ENCODE peak calls at places on chromosomes 5 and 9, in nine cellular contexts. L, A, P, S, O, Q, T, V and H are unnamed samples.

GRCh38 chr5:37641933-37642332 is 197.9 kb downstream of the GDNF start:
- DNase-seq in L (no peak), A (no peak), P (no peak), S (no peak), O (no peak), Q (no peak), T (no peak), V (no peak), H (no peak)

GRCh38 chr5:33888582-33888981 is 3.2 kb downstream of the ADAMTS12 start:
- DNase-seq in L (no peak), A (no peak), P (no peak), S (no peak), O (no peak), Q (no peak), T (no peak), V (no peak), H (no peak)

GRCh38 chr5:151126199-151126645 is 31.4 kb downstream of the ANXA6 start:
- DNase-seq in L (peak; percentile 57), A (peak; percentile 85), P (peak; percentile 77), S (peak; percentile 34), O (no peak), Q (peak; percentile 86), T (peak; percentile 74), V (peak; percentile 82), H (peak; percentile 29)

GRCh38 chr5:1724822-1725602 is 74.6 kb downstream of the MRPL36 start:
- DNase-seq in L (no peak), A (peak; percentile 35), P (no peak), S (no peak), O (no peak), Q (peak; percentile 46), T (no peak), V (no peak), H (no peak)

GRCh38 chr5:42950466-42951168 is 89.5 kb downstream of the ANXA2R start:
- DNase-seq in L (peak; percentile 43), A (peak; percentile 57), P (peak; percentile 84), S (peak; percentile 26), O (peak; percentile 93), Q (peak; percentile 85), T (peak; percentile 77), V (peak; percentile 95), H (no peak)

GRCh38 chr9:129052592-129052991 is 16.2 kb downstream of the MIGA2 start:
- DNase-seq in L (no peak), A (peak; percentile 94), P (peak; percentile 96), S (no peak), O (no peak), Q (no peak), T (peak; percentile 61), V (no peak), H (no peak)

GRCh38 chr9:113929634-113930092 is 53.6 kb downstream of the ZNF618 start:
- DNase-seq in L (no peak), A (no peak), P (no peak), S (no peak), O (no peak), Q (no peak), T (no peak), V (no peak), H (no peak)

GRCh38 chr5:35803221-35803651 is 53.5 kb upstream of the IL7R start:
- DNase-seq in L (no peak), A (no peak), P (no peak), S (no peak), O (no peak), Q (peak; percentile 66), T (no peak), V (no peak), H (peak; percentile 63)

GRCh38 chr9:70510157-70510770 is 95.8 kb upstream of the KLF9 start:
- DNase-seq in L (no peak), A (no peak), P (peak; percentile 49), S (no peak), O (no peak), Q (no peak), T (no peak), V (no peak), H (no peak)

GRCh38 chr5:177306674-177307543 is 3.3 kb downstream of the PRELID1 start:
- DNase-seq in L (no peak), A (peak; percentile 65), P (no peak), S (no peak), O (no peak), Q (no peak), T (no peak), V (peak; percentile 68), H (no peak)

GRCh38 chr5:44875661-44876250 is 67.0 kb downstream of the MRPS30 start:
- DNase-seq in L (no peak), A (no peak), P (no peak), S (no peak), O (peak; percentile 70), Q (no peak), T (no peak), V (no peak), H (no peak)

GRCh38 chr9:124716795-124717194 is 54.3 kb downstream of the NR6A1 start:
- DNase-seq in L (no peak), A (no peak), P (no peak), S (no peak), O (no peak), Q (no peak), T (no peak), V (no peak), H (no peak)
- H3K27ac ChIP-seq in L (no peak overlapping the region), A (no peak overlapping the region), P (no peak overlapping the region), S (no peak overlapping the region), O (peak overlapping the region; percentile 28), Q (no peak overlapping the region), T (no peak overlapping the region), V (no peak overlapping the region), H (no peak overlapping the region)

GRCh38 chr5:172688735-172689572 is 47.9 kb downstream of the NEURL1B start:
- DNase-seq in L (no peak), A (peak; percentile 44), P (peak; percentile 61), S (no peak), O (no peak), Q (peak; percentile 64), T (no peak), V (no peak), H (no peak)
- H3K27ac ChIP-seq in L (no peak overlapping the region), A (no peak overlapping the region), P (peak overlapping the region; percentile 71), S (no peak overlapping the region), O (no peak overlapping the region), Q (peak overlapping the region; percentile 83), T (no peak overlapping the region), V (peak overlapping the region; percentile 64), H (no peak overlapping the region)

GRCh38 chr5:56286015-56286992 is 53.2 kb upstream of the ANKRD55 start:
- DNase-seq in L (no peak), A (no peak), P (no peak), S (no peak), O (no peak), Q (no peak), T (no peak), V (no peak), H (no peak)

GRCh38 chr5:56279979-56280378 is 46.8 kb upstream of the ANKRD55 start:
- DNase-seq in L (no peak), A (no peak), P (no peak), S (no peak), O (no peak), Q (no peak), T (no peak), V (no peak), H (no peak)

GRCh38 chr5:56281489-56282163 is 48.5 kb upstream of the ANKRD55 start:
- DNase-seq in L (no peak), A (no peak), P (no peak), S (no peak), O (no peak), Q (no peak), T (no peak), V (no peak), H (no peak)

GRCh38 chr5:56282241-56282640 is 49.1 kb upstream of the ANKRD55 start:
- DNase-seq in L (no peak), A (no peak), P (no peak), S (no peak), O (no peak), Q (no peak), T (no peak), V (no peak), H (no peak)

GRCh38 chr5:56282951-56283350 is 49.8 kb upstream of the ANKRD55 start:
- DNase-seq in L (no peak), A (no peak), P (no peak), S (no peak), O (no peak), Q (no peak), T (no peak), V (no peak), H (no peak)
- H3K27ac ChIP-seq in L (no peak overlapping the region), A (no peak overlapping the region), P (no peak overlapping the region), S (no peak overlapping the region), O (no peak overlapping the region), Q (no peak overlapping the region), T (no peak overlapping the region), V (no peak overlapping the region), H (no peak overlapping the region)

DNA sequence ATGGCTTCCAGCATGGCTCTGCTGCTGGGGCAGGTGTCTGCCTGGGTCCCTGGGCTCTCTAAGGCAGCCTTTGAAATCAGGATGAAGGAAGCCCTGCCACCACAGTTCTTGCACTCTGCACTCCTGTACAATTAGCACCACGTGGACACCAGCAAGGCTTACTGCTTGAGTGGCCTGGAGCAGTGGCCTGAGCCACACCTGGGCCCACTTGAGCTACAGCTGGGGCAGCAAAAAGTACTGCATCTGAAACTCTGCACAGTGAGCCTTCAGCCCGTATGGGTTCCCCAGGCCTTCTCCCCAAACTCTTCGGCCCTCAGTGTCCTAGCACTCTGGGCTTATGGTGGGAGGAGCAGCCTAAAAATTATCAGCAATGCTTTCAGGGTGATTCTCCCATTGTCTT is 8.0 kb upstream of the INIP start:
- DNase-seq in L (no peak), A (no peak), P (no peak), S (no peak), O (no peak), Q (no peak), T (no peak), V (no peak), H (no peak)
- H3K27ac ChIP-seq in L (no peak overlapping the region), A (no peak overlapping the region), P (no peak overlapping the region), S (no peak overlapping the region), O (no peak overlapping the region), Q (no peak overlapping the region), T (no peak overlapping the region), V (no peak overlapping the region), H (peak overlapping the region; percentile 4)

DNA sequence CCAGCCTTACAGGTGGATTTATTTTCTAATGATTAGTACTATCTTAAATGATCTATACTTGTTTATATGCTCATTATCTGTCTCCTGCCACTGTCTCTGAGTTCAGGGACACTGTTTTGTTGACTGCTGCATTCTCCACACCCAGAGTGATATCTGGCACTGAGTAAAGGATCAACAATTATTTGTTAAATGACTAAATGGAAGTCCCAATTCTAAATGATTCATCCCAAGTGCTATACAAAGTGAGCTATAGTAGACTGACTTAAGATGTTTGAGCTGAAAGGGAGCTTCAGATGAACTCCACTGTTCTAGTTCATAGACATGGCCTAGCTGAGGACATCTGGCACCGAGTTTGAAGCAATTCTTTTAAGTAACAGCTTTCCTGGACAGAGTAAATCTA is 40.5 kb downstream of the ITGA2 start:
- DNase-seq in L (no peak), A (no peak), P (no peak), S (no peak), O (no peak), Q (no peak), T (no peak), V (no peak), H (no peak)
- H3K27ac ChIP-seq in L (no peak overlapping the region), A (no peak overlapping the region), P (no peak overlapping the region), S (no peak overlapping the region), O (peak overlapping the region; percentile 98), Q (no peak overlapping the region), T (no peak overlapping the region), V (no peak overlapping the region), H (no peak overlapping the region)